ENCODE peak calls at places on chromosomes 4 and X, in six cellular contexts. F is NCI-H82; M is astrocyte of the spinal cord; Q is activated T-cell treated with anti-CD3 and anti-CD28 coated beads, Interleukin-2, amount 50 U/mL, for 72 hours; J is endothelial cell; X is GM20000. Z is an unnamed sample.

GRCh38 chrX:110145854-110146253 is 142.9 kb downstream of the TMEM164 start:
- DNase-seq in F (peak), M (peak), Q (no peak), J (peak), X (peak), Z (peak)

GRCh38 chr4:168741281-168742173 is 244.7 kb downstream of the PALLD start:
- DNase-seq in F (no peak), M (no peak), Q (no peak), J (no peak), X (no peak), Z (no peak)

GRCh38 chr4:176760468-176760867 is 32.3 kb downstream of the VEGFC start:
- DNase-seq in F (no peak), M (no peak), Q (no peak), J (no peak), X (no peak), Z (no peak)

GRCh38 chr4:6183740-6184139 is 16.6 kb downstream of the JAKMIP1 start:
- DNase-seq in F (no peak), M (no peak), Q (peak), J (no peak), X (peak), Z (no peak)

GRCh38 chrX:9928083-9928482 is 39.1 kb upstream of the CLDN34 start:
- DNase-seq in F (no peak), M (peak), Q (no peak), J (no peak), X (no peak), Z (peak)

GRCh38 chrX:133374874-133375387 is 40.4 kb downstream of the GPC4 start:
- DNase-seq in F (no peak), M (no peak), Q (no peak), J (no peak), X (no peak), Z (no peak)

GRCh38 chr4:36269116-36269515 is 12.3 kb upstream of the DTHD1 start:
- DNase-seq in F (no peak), M (no peak), Q (no peak), J (peak), X (no peak), Z (no peak)

GRCh38 chr4:153934689-153935017 is 145.8 kb upstream of the SFRP2 start:
- DNase-seq in F (no peak), M (no peak), Q (no peak), J (no peak), X (no peak), Z (no peak)

GRCh38 chr4:5220028-5220427 is 168.7 kb downstream of the STK32B start:
- DNase-seq in F (peak), M (no peak), Q (no peak), J (no peak), X (no peak), Z (no peak)

GRCh38 chr4:186848437-186848836 is 124.8 kb upstream of the FAT1 start:
- DNase-seq in F (no peak), M (no peak), Q (no peak), J (no peak), X (no peak), Z (no peak)

GRCh38 chr4:164204434-164204833 is 549.5 kb upstream of the SMIM31 start:
- DNase-seq in F (no peak), M (peak), Q (no peak), J (no peak), X (no peak), Z (no peak)